ENCODE peak calls at places on chromosome 22, in nine cellular contexts. One of them, this sample, is unnamed. For H3K4me1, the result is how much of the 10 kb centered on the place peaks cover.

GRCh38 chr22:40749829-40750228 is 69.3 kb downstream of the SLC25A17 start:
- DNase-seq in heart left ventricle: no peak
- DNase-seq in body of pancreas: no peak
- DNase-seq in A673: no peak
- DNase-seq in IMR-90: no peak
- DNase-seq in right lobe of liver: no peak
- DNase-seq in adrenal gland: no peak
- DNase-seq in right atrium auricular region: no peak
- DNase-seq in lower lobe of right lung: no peak
- DNase-seq in this sample: no peak

GRCh38 chr22:35400335-35400680 is 368 bp downstream of the MCM5 start:
- DNase-seq in heart left ventricle: no peak
- DNase-seq in body of pancreas: peak
- DNase-seq in A673: peak
- DNase-seq in IMR-90: no peak
- DNase-seq in right lobe of liver: no peak
- DNase-seq in adrenal gland: no peak
- DNase-seq in right atrium auricular region: no peak
- DNase-seq in lower lobe of right lung: no peak
- DNase-seq in this sample: no peak

GRCh38 chr22:43299736-43300135 is 43.4 kb downstream of the SCUBE1 start:
- DNase-seq in heart left ventricle: no peak
- DNase-seq in body of pancreas: no peak
- DNase-seq in A673: no peak
- DNase-seq in IMR-90: no peak
- DNase-seq in right lobe of liver: no peak
- DNase-seq in adrenal gland: no peak
- DNase-seq in right atrium auricular region: no peak
- DNase-seq in lower lobe of right lung: no peak
- DNase-seq in this sample: no peak

GRCh38 chr22:50726643-50727340 is 11.2 kb upstream of the ACR start:
- DNase-seq in heart left ventricle: no peak
- DNase-seq in body of pancreas: no peak
- DNase-seq in A673: no peak
- DNase-seq in IMR-90: no peak
- DNase-seq in right lobe of liver: peak
- DNase-seq in adrenal gland: no peak
- DNase-seq in right atrium auricular region: no peak
- DNase-seq in lower lobe of right lung: peak
- DNase-seq in this sample: no peak

GRCh38 chr22:33389927-33390326 is 331.7 kb upstream of the SYN3 start:
- DNase-seq in heart left ventricle: no peak
- DNase-seq in body of pancreas: no peak
- DNase-seq in A673: no peak
- DNase-seq in IMR-90: peak
- DNase-seq in right lobe of liver: no peak
- DNase-seq in adrenal gland: no peak
- DNase-seq in right atrium auricular region: no peak
- DNase-seq in lower lobe of right lung: no peak
- DNase-seq in this sample: no peak

GRCh38 chr22:20618488-20618887 is 111.1 kb downstream of the MED15 start:
- DNase-seq in heart left ventricle: no peak
- DNase-seq in body of pancreas: no peak
- DNase-seq in A673: no peak
- DNase-seq in IMR-90: no peak
- DNase-seq in right lobe of liver: no peak
- DNase-seq in adrenal gland: no peak
- DNase-seq in right atrium auricular region: no peak
- DNase-seq in lower lobe of right lung: no peak
- DNase-seq in this sample: no peak

GRCh38 chr22:42745118-42745517 is 24.4 kb upstream of the A4GALT start:
- DNase-seq in heart left ventricle: no peak
- DNase-seq in body of pancreas: no peak
- DNase-seq in A673: no peak
- DNase-seq in IMR-90: peak
- DNase-seq in right lobe of liver: no peak
- DNase-seq in adrenal gland: peak
- DNase-seq in right atrium auricular region: no peak
- DNase-seq in lower lobe of right lung: no peak
- DNase-seq in this sample: peak

GRCh38 chr22:48654492-48654891 is 1173.2 kb downstream of the BRD1 start:
- DNase-seq in heart left ventricle: no peak
- DNase-seq in body of pancreas: no peak
- DNase-seq in A673: no peak
- DNase-seq in IMR-90: no peak
- DNase-seq in right lobe of liver: no peak
- DNase-seq in adrenal gland: no peak
- DNase-seq in right atrium auricular region: no peak
- DNase-seq in lower lobe of right lung: no peak
- DNase-seq in this sample: no peak

GRCh38 chr22:46104170-46104880 is 46.0 kb upstream of the PPARA start:
- DNase-seq in heart left ventricle: no peak
- DNase-seq in body of pancreas: peak
- DNase-seq in A673: no peak
- DNase-seq in IMR-90: no peak
- DNase-seq in right lobe of liver: peak
- DNase-seq in adrenal gland: peak
- DNase-seq in right atrium auricular region: no peak
- DNase-seq in lower lobe of right lung: no peak
- DNase-seq in this sample: no peak

GRCh38 chr22:42101186-42101585 is 10.6 kb upstream of the NDUFA6 start:
- DNase-seq in heart left ventricle: no peak
- DNase-seq in body of pancreas: no peak
- DNase-seq in A673: no peak
- DNase-seq in IMR-90: no peak
- DNase-seq in right lobe of liver: no peak
- DNase-seq in adrenal gland: no peak
- DNase-seq in right atrium auricular region: no peak
- DNase-seq in lower lobe of right lung: no peak
- DNase-seq in this sample: no peak

GRCh38 chr22:26323013-26323412 is 106.0 kb upstream of the ASPHD2 start:
- DNase-seq in heart left ventricle: no peak
- DNase-seq in body of pancreas: no peak
- DNase-seq in A673: no peak
- DNase-seq in IMR-90: no peak
- DNase-seq in right lobe of liver: no peak
- DNase-seq in adrenal gland: no peak
- DNase-seq in right atrium auricular region: no peak
- DNase-seq in lower lobe of right lung: no peak
- DNase-seq in this sample: no peak

GRCh38 chr22:26318975-26319374 is 110.1 kb upstream of the ASPHD2 start:
- DNase-seq in heart left ventricle: no peak
- DNase-seq in body of pancreas: no peak
- DNase-seq in A673: no peak
- DNase-seq in IMR-90: no peak
- DNase-seq in right lobe of liver: no peak
- DNase-seq in adrenal gland: no peak
- DNase-seq in right atrium auricular region: no peak
- DNase-seq in lower lobe of right lung: no peak
- DNase-seq in this sample: peak

GRCh38 chr22:26322179-26322905 is 106.7 kb upstream of the ASPHD2 start:
- DNase-seq in heart left ventricle: no peak
- DNase-seq in body of pancreas: no peak
- DNase-seq in A673: peak
- DNase-seq in IMR-90: peak
- DNase-seq in right lobe of liver: no peak
- DNase-seq in adrenal gland: no peak
- DNase-seq in right atrium auricular region: no peak
- DNase-seq in lower lobe of right lung: no peak
- DNase-seq in this sample: peak

GRCh38 chr22:26320469-26320868 is 108.6 kb upstream of the ASPHD2 start:
- DNase-seq in heart left ventricle: no peak
- DNase-seq in body of pancreas: no peak
- DNase-seq in A673: no peak
- DNase-seq in IMR-90: no peak
- DNase-seq in right lobe of liver: no peak
- DNase-seq in adrenal gland: no peak
- DNase-seq in right atrium auricular region: no peak
- DNase-seq in lower lobe of right lung: no peak
- DNase-seq in this sample: no peak

GRCh38 chr22:26321469-26321913 is 107.6 kb upstream of the ASPHD2 start:
- DNase-seq in heart left ventricle: peak
- DNase-seq in body of pancreas: no peak
- DNase-seq in A673: no peak
- DNase-seq in IMR-90: peak
- DNase-seq in right lobe of liver: no peak
- DNase-seq in adrenal gland: no peak
- DNase-seq in right atrium auricular region: no peak
- DNase-seq in lower lobe of right lung: no peak
- DNase-seq in this sample: no peak
- TF ChIP-seq CTCF in heart left ventricle: no peak
- TF ChIP-seq CTCF in body of pancreas: no peak
- TF ChIP-seq CTCF in A673: no peak
- TF ChIP-seq CTCF in IMR-90: no peak
- TF ChIP-seq CTCF in right lobe of liver: no peak
- TF ChIP-seq CTCF in adrenal gland: no peak
- TF ChIP-seq CTCF in right atrium auricular region: no peak
- TF ChIP-seq CTCF in lower lobe of right lung: no peak
- TF ChIP-seq CTCF in this sample: no peak

GRCh38 chr22:30304495-30305244 is 15.4 kb upstream of the CASTOR1 start:
- DNase-seq in heart left ventricle: no peak
- DNase-seq in body of pancreas: no peak
- DNase-seq in A673: no peak
- DNase-seq in IMR-90: no peak
- DNase-seq in right lobe of liver: peak
- DNase-seq in adrenal gland: no peak
- DNase-seq in right atrium auricular region: no peak
- DNase-seq in lower lobe of right lung: no peak
- DNase-seq in this sample: peak

GRCh38 chr22:30305519-30305905 is 16.2 kb upstream of the CASTOR1 start:
- DNase-seq in heart left ventricle: peak
- DNase-seq in body of pancreas: no peak
- DNase-seq in A673: no peak
- DNase-seq in IMR-90: no peak
- DNase-seq in right lobe of liver: peak
- DNase-seq in adrenal gland: peak
- DNase-seq in right atrium auricular region: peak
- DNase-seq in lower lobe of right lung: no peak
- DNase-seq in this sample: no peak

GRCh38 chr22:30299322-30299721 is 10.0 kb upstream of the CASTOR1 start:
- DNase-seq in heart left ventricle: no peak
- DNase-seq in body of pancreas: no peak
- DNase-seq in A673: no peak
- DNase-seq in IMR-90: no peak
- DNase-seq in right lobe of liver: no peak
- DNase-seq in adrenal gland: no peak
- DNase-seq in right atrium auricular region: no peak
- DNase-seq in lower lobe of right lung: no peak
- DNase-seq in this sample: no peak

GRCh38 chr22:30302810-30303138 is 13.5 kb upstream of the CASTOR1 start:
- DNase-seq in heart left ventricle: no peak
- DNase-seq in body of pancreas: no peak
- DNase-seq in A673: no peak
- DNase-seq in IMR-90: no peak
- DNase-seq in right lobe of liver: no peak
- DNase-seq in adrenal gland: no peak
- DNase-seq in right atrium auricular region: no peak
- DNase-seq in lower lobe of right lung: no peak
- DNase-seq in this sample: no peak

GRCh38 chr22:30301995-30302809 is 12.9 kb upstream of the CASTOR1 start:
- DNase-seq in heart left ventricle: peak
- DNase-seq in body of pancreas: no peak
- DNase-seq in A673: no peak
- DNase-seq in IMR-90: peak
- DNase-seq in right lobe of liver: peak
- DNase-seq in adrenal gland: peak
- DNase-seq in right atrium auricular region: no peak
- DNase-seq in lower lobe of right lung: peak
- DNase-seq in this sample: peak
- H3K27ac ChIP-seq in heart left ventricle: peak
- H3K27ac ChIP-seq in body of pancreas: peak
- H3K27ac ChIP-seq in A673: no peak
- H3K27ac ChIP-seq in IMR-90: no peak
- H3K27ac ChIP-seq in right lobe of liver: peak
- H3K27ac ChIP-seq in adrenal gland: peak
- H3K27ac ChIP-seq in right atrium auricular region: peak
- H3K27ac ChIP-seq in lower lobe of right lung: peak
- H3K27ac ChIP-seq in this sample: peak

DNA sequence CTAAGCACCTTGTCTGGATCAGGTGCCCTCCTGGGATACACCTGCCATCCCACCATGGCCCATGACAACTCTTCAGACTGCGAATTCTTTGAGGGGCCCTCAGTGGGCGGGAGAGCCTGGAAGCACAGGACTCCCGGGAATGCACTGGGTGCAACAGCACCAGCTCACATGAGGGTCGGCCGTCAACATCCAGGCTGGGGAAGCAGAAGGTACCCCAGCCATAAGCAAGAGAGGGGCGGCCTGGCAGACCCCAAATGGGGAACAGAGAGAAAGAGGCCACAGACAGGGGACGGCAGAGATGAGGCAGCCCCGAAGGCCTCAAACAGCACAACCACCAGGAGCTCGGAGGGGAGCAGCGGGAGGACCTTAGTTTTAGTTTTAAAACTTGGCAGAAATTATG is 94.4 kb downstream of the PHF21B start:
- DNase-seq in heart left ventricle: no peak
- DNase-seq in body of pancreas: no peak
- DNase-seq in A673: no peak
- DNase-seq in IMR-90: no peak
- DNase-seq in right lobe of liver: peak
- DNase-seq in adrenal gland: no peak
- DNase-seq in right atrium auricular region: no peak
- DNase-seq in lower lobe of right lung: peak
- DNase-seq in this sample: no peak
- H3K4me1 ChIP-seq in heart left ventricle: under half
- H3K4me1 ChIP-seq in body of pancreas: under half
- H3K4me1 ChIP-seq in A673: under half
- H3K4me1 ChIP-seq in IMR-90: under half
- H3K4me1 ChIP-seq in right lobe of liver: under half
- H3K4me1 ChIP-seq in adrenal gland: under half
- H3K4me1 ChIP-seq in right atrium auricular region: under half
- H3K4me1 ChIP-seq in lower lobe of right lung: under half
- H3K4me1 ChIP-seq in this sample: under half

GRCh38 chr22:26891431-26891830 is 234.0 kb downstream of the MIAT start:
- DNase-seq in heart left ventricle: no peak
- DNase-seq in body of pancreas: no peak
- DNase-seq in A673: no peak
- DNase-seq in IMR-90: peak
- DNase-seq in right lobe of liver: no peak
- DNase-seq in adrenal gland: no peak
- DNase-seq in right atrium auricular region: peak
- DNase-seq in lower lobe of right lung: no peak
- DNase-seq in this sample: no peak

GRCh38 chr22:26889794-26890193 is 232.4 kb downstream of the MIAT start:
- DNase-seq in heart left ventricle: no peak
- DNase-seq in body of pancreas: no peak
- DNase-seq in A673: no peak
- DNase-seq in IMR-90: no peak
- DNase-seq in right lobe of liver: no peak
- DNase-seq in adrenal gland: no peak
- DNase-seq in right atrium auricular region: no peak
- DNase-seq in lower lobe of right lung: no peak
- DNase-seq in this sample: no peak

GRCh38 chr22:26888887-26889286 is 231.5 kb downstream of the MIAT start:
- DNase-seq in heart left ventricle: no peak
- DNase-seq in body of pancreas: no peak
- DNase-seq in A673: no peak
- DNase-seq in IMR-90: peak
- DNase-seq in right lobe of liver: no peak
- DNase-seq in adrenal gland: no peak
- DNase-seq in right atrium auricular region: no peak
- DNase-seq in lower lobe of right lung: no peak
- DNase-seq in this sample: no peak

GRCh38 chr22:26892401-26893033 is 235.1 kb downstream of the MIAT start:
- DNase-seq in heart left ventricle: no peak
- DNase-seq in body of pancreas: peak
- DNase-seq in A673: peak
- DNase-seq in IMR-90: no peak
- DNase-seq in right lobe of liver: no peak
- DNase-seq in adrenal gland: peak
- DNase-seq in right atrium auricular region: peak
- DNase-seq in lower lobe of right lung: peak
- DNase-seq in this sample: no peak

GRCh38 chr22:26890870-26891269 is 233.5 kb downstream of the MIAT start:
- DNase-seq in heart left ventricle: no peak
- DNase-seq in body of pancreas: no peak
- DNase-seq in A673: no peak
- DNase-seq in IMR-90: no peak
- DNase-seq in right lobe of liver: no peak
- DNase-seq in adrenal gland: no peak
- DNase-seq in right atrium auricular region: peak
- DNase-seq in lower lobe of right lung: no peak
- DNase-seq in this sample: no peak
- TF ChIP-seq CTCF in heart left ventricle: no peak
- TF ChIP-seq CTCF in body of pancreas: no peak
- TF ChIP-seq CTCF in A673: peak
- TF ChIP-seq CTCF in IMR-90: no peak
- TF ChIP-seq CTCF in right lobe of liver: peak
- TF ChIP-seq CTCF in adrenal gland: no peak
- TF ChIP-seq CTCF in right atrium auricular region: no peak
- TF ChIP-seq CTCF in lower lobe of right lung: no peak
- TF ChIP-seq CTCF in this sample: peak

This sample was measured in foreskin keratinocyte.